ENCODE peak calls at places on chromosome 20, in four cellular contexts. D is right cardiac atrium, E is NCI-H460, J is sigmoid colon. C is an unnamed sample.

GRCh38 chr20:24786646-24787045 is 162.4 kb upstream of the CST7 start:
- DNase-seq in D (no peak), E (no peak), J (no peak), C (no peak)

GRCh38 chr20:49187330-49188100 is 619 bp downstream of the STAU1 start:
- DNase-seq in D (peak), E (no peak), J (peak), C (no peak)

GRCh38 chr20:33004141-33004751 is at the start of gene SUN5:
- DNase-seq in D (no peak), E (no peak), J (no peak), C (no peak)

GRCh38 chr20:46557231-46557956 is 6.9 kb upstream of the OCSTAMP start:
- DNase-seq in D (no peak), E (no peak), J (no peak), C (no peak)

GRCh38 chr20:59678286-59678685 is 73.9 kb downstream of the PHACTR3 start:
- DNase-seq in D (no peak), E (no peak), J (no peak), C (no peak)

GRCh38 chr20:45114465-45115385 is at the start of gene WFDC5:
- DNase-seq in D (no peak), E (no peak), J (no peak), C (no peak)

GRCh38 chr20:21251278-21251677 is 51.9 kb upstream of the XRN2 start:
- DNase-seq in D (no peak), E (no peak), J (no peak), C (no peak)

GRCh38 chr20:22490287-22491187 is 93.8 kb downstream of the FOXA2 start:
- DNase-seq in D (no peak), E (no peak), J (peak), C (no peak)

GRCh38 chr20:52242237-52243230 is 51.0 kb upstream of the ZFP64 start:
- DNase-seq in D (no peak), E (peak), J (no peak), C (peak)

GRCh38 chr20:45157977-45158376 is 16.7 kb upstream of the PI3 start:
- DNase-seq in D (no peak), E (no peak), J (no peak), C (no peak)

GRCh38 chr20:41476013-41476441 is 109.4 kb upstream of the EMILIN3 start:
- DNase-seq in D (no peak), E (no peak), J (no peak), C (peak)

GRCh38 chr20:49484180-49485140 is 2.0 kb upstream of the KCNB1 start:
- DNase-seq in D (peak), E (peak), J (peak), C (peak)

GRCh38 chr20:18019068-18019467 is 38.6 kb downstream of the OVOL2 start:
- DNase-seq in D (no peak), E (no peak), J (no peak), C (no peak)

GRCh38 chr20:59933296-59933848 is at the start of gene SYCP2:
- DNase-seq in D (peak), E (no peak), J (peak), C (no peak)

GRCh38 chr20:55291251-55291650 is 714.1 kb downstream of the CBLN4 start:
- DNase-seq in D (no peak), E (no peak), J (no peak), C (no peak)

GRCh38 chr20:51311636-51312479 is 230.7 kb downstream of the NFATC2 start:
- DNase-seq in D (no peak), E (no peak), J (no peak), C (no peak)

GRCh38 chr20:53834044-53834442 is 236.4 kb downstream of the BCAS1 start:
- DNase-seq in D (no peak), E (no peak), J (no peak), C (no peak)

GRCh38 chr20:37525810-37526209 is 1.9 kb downstream of the BLCAP start:
- DNase-seq in D (no peak), E (no peak), J (no peak), C (no peak)

GRCh38 chr20:10922941-10923340 is 249.1 kb upstream of the JAG1 start:
- DNase-seq in D (no peak), E (no peak), J (no peak), C (peak)

GRCh38 chr20:63056236-63057132 is 49.7 kb upstream of the BHLHE23 start:
- DNase-seq in D (peak), E (no peak), J (peak), C (peak)

GRCh38 chr20:63854766-63855362 is 6.4 kb upstream of the ABHD16B start:
- DNase-seq in D (peak), E (no peak), J (no peak), C (no peak)

GRCh38 chr20:32370897-32371296 is 12.8 kb downstream of the ASXL1 start:
- DNase-seq in D (no peak), E (no peak), J (no peak), C (no peak)

GRCh38 chr20:44495802-44496481 is 20.3 kb downstream of the TTPAL start:
- DNase-seq in D (no peak), E (peak), J (peak), C (peak)

GRCh38 chr20:22825076-22825475 is 210.0 kb upstream of the SSTR4 start:
- DNase-seq in D (no peak), E (no peak), J (no peak), C (no peak)

GRCh38 chr20:13458860-13459451 is 179.8 kb downstream of the TASP1 start:
- DNase-seq in D (no peak), E (peak), J (no peak), C (peak)

GRCh38 chr20:32006841-32007786 is 3.1 kb upstream of the CCM2L start:
- DNase-seq in D (no peak), E (no peak), J (no peak), C (no peak)

GRCh38 chr20:58433759-58434158 is 44.7 kb downstream of the VAPB start:
- DNase-seq in D (no peak), E (no peak), J (no peak), C (peak)

GRCh38 chr20:17427646-17428045 is 103.5 kb downstream of the BFSP1 start:
- DNase-seq in D (no peak), E (no peak), J (no peak), C (no peak)

GRCh38 chr20:50256577-50256976 is 65.9 kb downstream of the CEBPB start:
- DNase-seq in D (no peak), E (no peak), J (no peak), C (no peak)

GRCh38 chr20:38125157-38126056 is 39.7 kb downstream of the TGM2 start:
- DNase-seq in D (peak), E (no peak), J (peak), C (no peak)

GRCh38 chr20:389220-389619 is 8.7 kb downstream of the TRIB3 start:
- DNase-seq in D (no peak), E (no peak), J (no peak), C (no peak)

GRCh38 chr20:7248392-7248992 is 481.0 kb downstream of the BMP2 start:
- DNase-seq in D (no peak), E (no peak), J (peak), C (no peak)

GRCh38 chr20:41570552-41570951 is 47.6 kb downstream of the CHD6 start:
- DNase-seq in D (no peak), E (no peak), J (no peak), C (no peak)

GRCh38 chr20:40255368-40255767 is 433.7 kb downstream of the MAFB start:
- DNase-seq in D (no peak), E (no peak), J (no peak), C (no peak)

GRCh38 chr20:53291548-53291947 is 302.1 kb downstream of the ZNF217 start:
- DNase-seq in D (no peak), E (peak), J (no peak), C (peak)